ENCODE peak calls at places on chromosomes 7 and 10, in four cellular contexts. K is K562, B is HL-60, C is GM12878. U is an unnamed sample.

GRCh38 chr10:89278034-89278535 is 23.8 kb upstream of the IFIT2 start:
- DNase-seq in C (no peak), B (no peak), K (no peak), U (no peak)

GRCh38 chr10:123997486-123998196 is 95.8 kb downstream of the CHST15 start:
- DNase-seq in K (no peak), B (peak; percentile 59), C (peak; percentile 51), U (peak; percentile 2)

GRCh38 chr7:85564861-85565630 is 378.2 kb upstream of the SEMA3D start:
- DNase-seq in B (no peak), C (no peak), K (no peak), U (no peak)

GRCh38 chr7:32774411-32774970 is 117.1 kb downstream of the KBTBD2 start:
- DNase-seq in B (no peak), K (no peak), C (no peak), U (no peak)

GRCh38 chr10:55174419-55174818 is 373.4 kb upstream of the PCDH15 start:
- DNase-seq in K (no peak), B (no peak), C (no peak), U (no peak)

GRCh38 chr7:14596421-14596820 is 306.1 kb downstream of the DGKB start:
- DNase-seq in C (no peak), B (no peak), K (no peak), U (no peak)

GRCh38 chr7:84422790-84423189 is 228.2 kb upstream of the SEMA3A start:
- DNase-seq in C (no peak), K (no peak), B (no peak), U (no peak)

GRCh38 chr10:126264089-126265018 is 123.9 kb downstream of the ADAM12 start:
- DNase-seq in C (no peak), B (no peak), K (no peak), U (no peak)

GRCh38 chr10:129339191-129339590 is 127.8 kb upstream of the MGMT start:
- DNase-seq in K (no peak), C (no peak), B (no peak), U (no peak)

GRCh38 chr10:69734797-69735468 is 66.8 kb upstream of the COL13A1 start:
- DNase-seq in B (peak; percentile 11), K (no peak), C (no peak), U (no peak)

GRCh38 chr7:101362334-101363195 is at the start of gene COL26A1:
- DNase-seq in C (no peak), B (no peak), K (no peak), U (peak; percentile 37)

GRCh38 chr7:68511281-68511680 is 1087.0 kb upstream of the AUTS2 start:
- DNase-seq in B (no peak), C (no peak), K (no peak), U (no peak)

GRCh38 chr10:103153765-103154197 is 39.3 kb downstream of the NT5C2 start:
- DNase-seq in K (no peak), C (no peak), B (no peak), U (no peak)

GRCh38 chr7:132557489-132558044 is 18.7 kb downstream of the PLXNA4 start:
- DNase-seq in B (no peak), C (no peak), K (no peak), U (no peak)

GRCh38 chr7:128221929-128222403 is 19.1 kb upstream of the LEP start:
- DNase-seq in K (peak; percentile 73), C (no peak), B (peak; percentile 74), U (no peak)

GRCh38 chr7:121595949-121596692 is 200.0 kb upstream of the FAM3C start:
- DNase-seq in K (no peak), C (no peak), B (no peak), U (no peak)

GRCh38 chr7:127835679-127836078 is 183.7 kb downstream of the SND1 start:
- DNase-seq in K (no peak), C (no peak), B (no peak), U (no peak)

GRCh38 chr7:28627263-28627653 is 214.9 kb downstream of the CREB5 start:
- DNase-seq in C (no peak), B (no peak), K (no peak), U (no peak)

GRCh38 chr10:69953851-69954250 is 98.8 kb upstream of the MACROH2A2 start:
- DNase-seq in B (no peak), K (no peak), C (no peak), U (no peak)

GRCh38 chr10:113111260-113111659 is 161.2 kb downstream of the TCF7L2 start:
- DNase-seq in B (no peak), C (no peak), K (no peak), U (no peak)

GRCh38 chr10:29642996-29643395 is 8.2 kb upstream of the SVIL start:
- DNase-seq in B (no peak), K (no peak), C (no peak), U (no peak)

GRCh38 chr10:45433716-45434469 is 59.9 kb downstream of the ALOX5 start:
- DNase-seq in B (no peak), C (peak; percentile 70), K (no peak), U (peak; percentile 57)

GRCh38 chr10:79182122-79182521 is 113.4 kb downstream of the ZMIZ1 start:
- DNase-seq in C (no peak), K (no peak), B (no peak), U (no peak)

GRCh38 chr10:33777223-33777622 is 442.8 kb upstream of the NRP1 start:
- DNase-seq in C (no peak), K (no peak), B (no peak), U (no peak)

GRCh38 chr10:25083546-25084111 is 67.2 kb downstream of the THNSL1 start:
- DNase-seq in K (no peak), C (no peak), B (no peak), U (no peak)

GRCh38 chr10:68043030-68043429 is 32.1 kb downstream of the HERC4 start:
- DNase-seq in K (no peak), C (no peak), B (no peak), U (no peak)

GRCh38 chr10:33320288-33320687 is 14.2 kb downstream of the NRP1 start:
- DNase-seq in B (no peak), C (no peak), K (no peak), U (no peak)

GRCh38 chr10:107813396-107813795 is 648.9 kb upstream of the SORCS1 start:
- DNase-seq in C (no peak), K (no peak), B (no peak), U (no peak)
- TF ChIP-seq SPI1 in C (no peak), K (no peak), B (no peak), U (no peak)

DNA sequence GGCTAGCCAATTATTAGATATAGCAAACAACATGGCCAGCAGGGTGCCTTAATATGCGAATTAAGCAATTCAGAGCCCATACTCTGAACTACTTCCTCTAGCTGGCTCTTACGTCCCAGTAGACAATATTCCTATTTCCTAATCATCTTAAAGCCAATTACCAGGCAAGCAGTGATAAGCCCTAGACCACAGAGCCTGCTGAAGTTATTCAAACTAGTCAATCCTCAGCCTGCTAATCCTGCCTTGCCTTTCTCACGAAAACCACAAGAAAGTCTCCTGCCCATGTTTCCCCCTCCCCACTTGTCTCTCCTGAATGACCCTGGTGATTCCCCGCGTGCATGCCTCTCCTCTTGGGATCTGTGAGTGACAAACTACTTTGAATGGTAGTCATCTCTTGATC is 86.8 kb upstream of the CACNA2D1 start:
- DNase-seq in K (no peak), B (no peak), C (no peak), U (no peak)
- TF ChIP-seq SPI1 in K (no peak), B (no peak), C (no peak), U (no peak)

DNA sequence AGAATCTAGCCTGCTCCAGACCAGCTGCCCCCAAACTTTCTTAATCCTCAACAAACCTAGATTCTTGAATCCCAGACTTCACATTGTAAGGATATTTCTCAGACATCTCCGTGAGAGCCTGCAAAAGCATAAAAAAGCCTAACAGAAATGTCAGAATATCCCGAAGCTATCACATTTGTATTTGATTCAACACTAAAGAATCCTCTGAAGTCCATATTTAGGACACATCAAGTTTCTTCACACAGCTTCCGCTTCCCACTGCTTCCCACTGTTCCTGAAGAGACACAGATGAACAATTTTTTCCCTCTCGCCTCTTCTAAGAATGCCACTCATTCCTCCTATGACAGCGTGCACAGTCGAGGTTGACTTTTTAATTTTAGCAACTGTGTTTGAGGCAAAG is 396.2 kb upstream of the IGFBP3 start:
- DNase-seq in C (no peak), K (no peak), B (no peak), U (no peak)
- TF ChIP-seq SPI1 in C (no peak), K (no peak), B (no peak), U (no peak)

GRCh38 chr7:33959676-33960075 is 54.3 kb downstream of the BMPER start:
- DNase-seq in K (no peak), C (no peak), B (no peak), U (no peak)

GRCh38 chr7:33961948-33962347 is 56.6 kb downstream of the BMPER start:
- DNase-seq in K (no peak), B (no peak), C (no peak), U (no peak)

GRCh38 chr7:33952824-33953223 is 47.5 kb downstream of the BMPER start:
- DNase-seq in C (no peak), K (no peak), B (no peak), U (no peak)

DNA sequence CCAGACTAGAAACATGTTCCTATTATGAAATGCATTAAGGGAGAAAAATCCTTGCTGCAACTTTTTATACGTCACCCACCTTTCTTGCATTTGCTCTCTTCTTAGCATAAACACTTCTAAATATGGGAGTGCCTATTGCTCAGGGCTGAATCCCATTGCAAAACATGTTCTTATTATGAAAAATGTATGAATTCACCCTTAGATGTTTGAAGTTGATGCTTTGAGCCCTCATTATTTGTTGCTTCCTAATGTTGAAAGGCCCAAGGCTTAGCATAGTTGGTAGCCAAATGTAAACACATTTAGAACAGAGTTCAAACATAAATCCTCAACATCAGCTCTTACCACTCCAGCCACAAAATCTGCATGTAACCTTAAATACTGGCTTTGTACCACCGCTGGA is 52.8 kb downstream of the BMPER start:
- DNase-seq in C (no peak), B (no peak), K (no peak), U (no peak)
- TF ChIP-seq SPI1 in C (no peak), B (no peak), K (no peak), U (no peak)

DNA sequence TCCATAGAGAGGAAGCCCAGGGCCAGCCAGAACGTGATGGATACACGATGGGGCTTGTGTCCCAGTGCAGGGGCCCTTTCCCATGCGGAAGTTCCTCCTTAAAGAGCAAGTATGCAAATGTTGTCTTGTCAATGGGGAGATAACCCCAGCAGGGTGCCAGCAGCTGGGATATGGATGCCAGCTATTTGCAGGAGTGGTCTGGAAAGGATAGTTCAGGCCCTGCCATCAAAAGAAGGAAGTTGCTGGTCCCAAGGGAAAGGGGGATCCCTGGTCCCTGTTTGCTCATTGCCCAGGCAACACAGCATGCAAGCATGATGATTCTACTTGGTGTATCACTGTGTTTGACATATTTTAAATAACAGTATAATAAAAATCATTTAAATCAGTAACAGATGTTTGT is 73.1 kb upstream of the HECW1 start:
- DNase-seq in C (no peak), B (no peak), K (no peak), U (no peak)
- TF ChIP-seq SPI1 in C (no peak), B (no peak), K (no peak), U (no peak)